ENCODE peak calls at places on chromosomes 4 and X, in nine cellular contexts. Z is activated naive CD8-positive, alpha-beta T cell treated with anti-CD3 and anti-CD28 coated beads, Interleukin-2, amount 50 U/mL, for 24 hours; S is NCI-H748 treated with DMSO at 0.1 percent for 48 hours; M is dorsolateral prefrontal cortex; P is NCI-H524; J is stimulated activated CD4-positive, alpha-beta T cell treated with anti-CD3 and anti-CD28 coated beads, Interleukin-1b, Interleukin-23, amount 100 ng/mL, for 1 hour; B is head of caudate nucleus; D is H54; T is HEK293T. F is an unnamed sample.

GRCh38 chr4:891747-892146 is 40.4 kb downstream of the GAK start:
- DNase-seq in Z (peak), S (no peak), M (no peak), P (no peak), J (no peak), B (no peak), D (peak), T (peak), F (no peak)

GRCh38 chrX:23334871-23335599 is 386 bp downstream of the PTCHD1 start:
- DNase-seq in Z (no peak), S (peak), M (no peak), P (no peak), J (no peak), B (peak), D (no peak), T (peak), F (no peak)

GRCh38 chr4:15110120-15110571 is 107.9 kb downstream of the CPEB2 start:
- DNase-seq in Z (no peak), S (no peak), M (no peak), P (no peak), J (no peak), B (no peak), D (no peak), T (no peak), F (no peak)

GRCh38 chrX:50697691-50698090 is 116.3 kb downstream of the SHROOM4 start:
- DNase-seq in Z (no peak), S (no peak), M (no peak), P (no peak), J (no peak), B (no peak), D (no peak), T (no peak), F (no peak)

GRCh38 chr4:107034982-107035710 is 967 bp downstream of the DKK2 start:
- DNase-seq in Z (no peak), S (no peak), M (peak), P (no peak), J (no peak), B (peak), D (no peak), T (peak), F (no peak)

GRCh38 chr4:5656415-5656814 is 51.9 kb downstream of the EVC2 start:
- DNase-seq in Z (no peak), S (no peak), M (no peak), P (no peak), J (no peak), B (no peak), D (no peak), T (no peak), F (peak)

GRCh38 chr4:7638984-7639789 is 204.5 kb upstream of the PSAPL1 start:
- DNase-seq in Z (no peak), S (no peak), M (no peak), P (no peak), J (no peak), B (no peak), D (no peak), T (no peak), F (no peak)

GRCh38 chr4:109410226-109410625 is 23.4 kb upstream of the SEC24B start:
- DNase-seq in Z (no peak), S (no peak), M (no peak), P (no peak), J (no peak), B (no peak), D (no peak), T (no peak), F (no peak)

GRCh38 chrX:32839781-32840180 is 371.6 kb downstream of the DMD start:
- DNase-seq in Z (no peak), S (no peak), M (no peak), P (no peak), J (no peak), B (no peak), D (no peak), T (no peak), F (no peak)

GRCh38 chr4:74408639-74409038 is 36.3 kb upstream of the AREG start:
- DNase-seq in Z (no peak), S (no peak), M (no peak), P (no peak), J (no peak), B (no peak), D (no peak), T (no peak), F (no peak)

GRCh38 chr4:109574443-109574850 is 14.4 kb downstream of the MCUB start:
- DNase-seq in Z (no peak), S (peak), M (no peak), P (peak), J (no peak), B (no peak), D (no peak), T (peak), F (no peak)

GRCh38 chr4:113636438-113636818 is 125.1 kb downstream of the CAMK2D start:
- DNase-seq in Z (no peak), S (no peak), M (no peak), P (no peak), J (no peak), B (no peak), D (no peak), T (no peak), F (no peak)

GRCh38 chrX:145817666-145818521 is at the start of gene SLITRK2:
- DNase-seq in Z (no peak), S (no peak), M (peak), P (peak), J (no peak), B (peak), D (no peak), T (no peak), F (no peak)

GRCh38 chr4:118557298-118557851 is 127.8 kb upstream of the METTL14 start:
- DNase-seq in Z (no peak), S (peak), M (no peak), P (no peak), J (no peak), B (no peak), D (peak), T (no peak), F (peak)

GRCh38 chr4:144646523-144647094 is 653 bp downstream of the HHIP start:
- DNase-seq in Z (peak), S (no peak), M (peak), P (peak), J (no peak), B (peak), D (no peak), T (peak), F (no peak)

GRCh38 chr4:113012776-113013175 is 36.7 kb upstream of the ANK2 start:
- DNase-seq in Z (no peak), S (peak), M (no peak), P (no peak), J (no peak), B (peak), D (no peak), T (no peak), F (no peak)

GRCh38 chr4:82621212-82621611 is 59.4 kb upstream of the TMEM150C start:
- DNase-seq in Z (no peak), S (no peak), M (no peak), P (no peak), J (no peak), B (no peak), D (no peak), T (no peak), F (no peak)

GRCh38 chr4:12924253-12924652 is 559.9 kb downstream of the RAB28 start:
- DNase-seq in Z (no peak), S (no peak), M (no peak), P (no peak), J (no peak), B (no peak), D (no peak), T (no peak), F (no peak)

GRCh38 chr4:83852085-83852451 is 316.2 kb downstream of the GPAT3 start:
- DNase-seq in Z (no peak), S (no peak), M (no peak), P (no peak), J (no peak), B (no peak), D (no peak), T (no peak), F (no peak)

GRCh38 chr4:148205481-148205880 is 236.7 kb downstream of the NR3C2 start:
- DNase-seq in Z (no peak), S (no peak), M (no peak), P (no peak), J (no peak), B (no peak), D (no peak), T (no peak), F (no peak)

GRCh38 chrX:107576841-107577240 is 51.5 kb upstream of the PRPS1 start:
- DNase-seq in Z (no peak), S (no peak), M (no peak), P (no peak), J (no peak), B (no peak), D (no peak), T (no peak), F (no peak)

GRCh38 chr4:69095301-69095731 is 958 bp upstream of the UGT2B7 start:
- DNase-seq in Z (no peak), S (no peak), M (no peak), P (no peak), J (no peak), B (no peak), D (no peak), T (no peak), F (no peak)

GRCh38 chrX:110563276-110563675 is 204.6 kb downstream of the RTL9 start:
- DNase-seq in Z (no peak), S (no peak), M (no peak), P (no peak), J (no peak), B (no peak), D (no peak), T (no peak), F (no peak)

GRCh38 chr4:80111276-80111675 is 38.2 kb upstream of the ANTXR2 start:
- DNase-seq in Z (no peak), S (no peak), M (no peak), P (no peak), J (no peak), B (no peak), D (no peak), T (no peak), F (no peak)

GRCh38 chr4:87309625-87310024 is 13.1 kb downstream of the HSD17B13 start:
- DNase-seq in Z (no peak), S (no peak), M (no peak), P (no peak), J (no peak), B (no peak), D (no peak), T (no peak), F (no peak)

GRCh38 chr4:113502476-113502875 is 259.1 kb downstream of the CAMK2D start:
- DNase-seq in Z (no peak), S (no peak), M (no peak), P (no peak), J (no peak), B (no peak), D (no peak), T (no peak), F (no peak)

GRCh38 chr4:44495136-44495535 is 46.5 kb upstream of the KCTD8 start:
- DNase-seq in Z (no peak), S (no peak), M (no peak), P (no peak), J (no peak), B (no peak), D (no peak), T (no peak), F (no peak)

GRCh38 chrX:106752101-106752678 is 25.7 kb downstream of the RNF128 start:
- DNase-seq in Z (no peak), S (no peak), M (no peak), P (no peak), J (no peak), B (no peak), D (no peak), T (no peak), F (no peak)

GRCh38 chrX:129739591-129739990 is 812 bp downstream of the XPNPEP2 start:
- DNase-seq in Z (no peak), S (no peak), M (no peak), P (no peak), J (no peak), B (no peak), D (no peak), T (no peak), F (no peak)

GRCh38 chrX:73447311-73447794 is 500 bp downstream of the CDX4 start:
- DNase-seq in Z (no peak), S (no peak), M (no peak), P (no peak), J (no peak), B (no peak), D (no peak), T (no peak), F (no peak)

GRCh38 chr4:6910340-6910959 is 824 bp downstream of the TBC1D14 start:
- DNase-seq in Z (no peak), S (no peak), M (no peak), P (no peak), J (no peak), B (no peak), D (no peak), T (peak), F (no peak)

GRCh38 chr4:1206299-1207156 is 34.1 kb upstream of the SPON2 start:
- DNase-seq in Z (no peak), S (no peak), M (no peak), P (no peak), J (no peak), B (no peak), D (no peak), T (no peak), F (no peak)

GRCh38 chr4:104693601-104694201 is 199.0 kb upstream of the CXXC4 start:
- DNase-seq in Z (no peak), S (no peak), M (no peak), P (no peak), J (no peak), B (no peak), D (no peak), T (no peak), F (peak)

GRCh38 chr4:172985552-172985951 is 183.1 kb upstream of the GALNT7 start:
- DNase-seq in Z (no peak), S (no peak), M (no peak), P (no peak), J (no peak), B (no peak), D (no peak), T (no peak), F (no peak)

GRCh38 chrX:152821145-152821765 is 9.3 kb downstream of the CETN2 start:
- DNase-seq in Z (peak), S (no peak), M (no peak), P (peak), J (no peak), B (peak), D (peak), T (peak), F (peak)

GRCh38 chr4:5198586-5198985 is 147.3 kb downstream of the STK32B start:
- DNase-seq in Z (no peak), S (peak), M (no peak), P (no peak), J (no peak), B (no peak), D (no peak), T (no peak), F (no peak)

GRCh38 chr4:39840027-39840426 is 137.7 kb downstream of the PDS5A start:
- DNase-seq in Z (no peak), S (no peak), M (no peak), P (no peak), J (no peak), B (no peak), D (no peak), T (no peak), F (no peak)

GRCh38 chr4:156347412-156348075 is 393.9 kb upstream of the CTSO start:
- DNase-seq in Z (no peak), S (no peak), M (no peak), P (no peak), J (no peak), B (no peak), D (no peak), T (no peak), F (no peak)

GRCh38 chrX:134694333-134694925 is 36.2 kb upstream of the PLAC1 start:
- DNase-seq in Z (no peak), S (no peak), M (no peak), P (no peak), J (no peak), B (no peak), D (no peak), T (no peak), F (no peak)

F was measured in NCI-H2171 treated with DMSO at 0.1 percent for 48 hours.